ENCODE peak calls at places on chromosomes 6 and 20, in ten cellular contexts. D, O, J, S, R, W, V, E, X and Q are unnamed samples.

GRCh38 chr20:44616604-44616964 is 34.2 kb downstream of the PKIG start:
- DNase-seq in V (peak), X (peak), O (no peak), S (no peak), D (no peak), E (no peak), R (peak), W (peak), J (no peak), Q (peak)

GRCh38 chr6:13485923-13486557 is 1.4 kb downstream of the GFOD1 start:
- DNase-seq in D (peak), X (peak), S (no peak), J (no peak), E (peak), V (peak), O (no peak), W (no peak), R (peak), Q (no peak)

GRCh38 chr6:1494671-1495070 is 105.3 kb downstream of the FOXF2 start:
- DNase-seq in S (no peak), D (no peak), W (no peak), J (no peak), X (no peak), R (no peak), O (no peak), V (no peak), E (no peak), Q (no peak)

GRCh38 chr6:42448906-42449659 is 2.6 kb downstream of the TRERF1 start:
- DNase-seq in D (no peak), W (no peak), V (no peak), O (no peak), X (no peak), R (no peak), S (no peak), J (no peak), E (no peak), Q (no peak)

GRCh38 chr6:132391391-132392291 is 9.6 kb downstream of the MOXD1 start:
- DNase-seq in W (no peak), R (no peak), D (no peak), S (no peak), E (peak), J (no peak), O (no peak), V (no peak), X (no peak), Q (no peak)

GRCh38 chr6:129575378-129576118 is 134.4 kb downstream of the ARHGAP18 start:
- DNase-seq in X (no peak), R (no peak), E (no peak), V (peak), S (no peak), O (peak), W (no peak), D (peak), J (no peak), Q (no peak)

GRCh38 chr6:71250050-71250689 is 38.4 kb upstream of the OGFRL1 start:
- DNase-seq in X (no peak), O (no peak), S (no peak), J (no peak), E (no peak), W (no peak), R (no peak), V (no peak), D (peak), Q (no peak)

GRCh38 chr20:60249436-60249835 is 291.2 kb downstream of the CDH26 start:
- DNase-seq in O (no peak), S (no peak), V (no peak), J (peak), E (no peak), D (no peak), X (no peak), W (no peak), R (no peak), Q (no peak)

GRCh38 chr6:55654445-55654844 is 75.5 kb upstream of the HMGCLL1 start:
- DNase-seq in X (no peak), E (no peak), J (no peak), W (no peak), R (no peak), O (no peak), V (no peak), S (no peak), D (no peak), Q (no peak)

GRCh38 chr6:70886661-70887060 is 70.2 kb downstream of the B3GAT2 start:
- DNase-seq in E (no peak), R (no peak), X (no peak), D (no peak), W (no peak), O (no peak), J (no peak), V (no peak), S (no peak), Q (no peak)

GRCh38 chr6:158536891-158537798 is 22.7 kb upstream of the TMEM181 start:
- DNase-seq in X (peak), J (peak), S (peak), R (no peak), O (peak), W (no peak), D (no peak), E (no peak), V (peak), Q (no peak)

GRCh38 chr6:34239240-34239825 is 2.7 kb downstream of the HMGA1 start:
- DNase-seq in E (peak), X (no peak), D (no peak), R (peak), O (no peak), V (peak), S (no peak), W (no peak), J (no peak), Q (no peak)

DNA sequence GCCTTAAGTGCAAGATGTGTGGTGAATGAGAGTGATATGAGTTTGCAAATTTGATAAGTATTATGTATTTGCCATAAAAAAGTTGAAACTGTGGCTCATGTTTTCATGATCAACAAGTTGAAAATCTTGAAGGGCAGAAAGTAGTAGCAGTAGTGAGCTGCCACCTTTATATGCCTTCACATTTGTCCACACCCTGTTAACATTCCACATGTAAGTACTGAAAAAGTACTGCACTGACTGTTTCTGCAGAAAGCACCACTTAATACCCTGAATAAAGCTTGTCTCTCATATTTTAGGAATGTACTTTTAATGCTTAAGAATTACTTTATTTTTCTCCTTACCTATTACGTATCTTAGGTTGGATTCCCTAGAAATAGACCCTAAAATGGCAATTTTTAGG is 45.9 kb downstream of the FLRT3 start:
- DNase-seq in E (no peak), X (no peak), R (no peak), J (no peak), W (no peak), D (no peak), S (no peak), O (no peak), V (no peak), Q (no peak)
- TF ChIP-seq POLR2A in E (no peak), X (no peak), R (no peak), J (no peak), W (no peak), D (no peak), S (no peak), O (no peak), V (no peak), Q (no peak)

GRCh38 chr6:3281669-3282460 is 23.1 kb downstream of the PSMG4 start:
- DNase-seq in V (no peak), S (no peak), O (no peak), W (no peak), D (peak), R (peak), X (no peak), E (peak), J (no peak), Q (peak)
- TF ChIP-seq POLR2AphosphoS5 in V (no peak), S (peak), O (no peak), W (no peak), D (no peak), R (no peak), X (no peak), E (peak), J (no peak), Q (no peak)

GRCh38 chr6:143549630-143550268 is 38.2 kb upstream of the FUCA2 start:
- DNase-seq in S (no peak), W (no peak), R (no peak), O (no peak), E (no peak), X (no peak), J (no peak), V (no peak), D (no peak), Q (no peak)
- H3K4me3 ChIP-seq in S (no peak), W (no peak), R (no peak), O (no peak), E (no peak), X (no peak), J (no peak), V (no peak), D (no peak), Q (no peak)

GRCh38 chr20:64045346-64046011 is 4.0 kb downstream of the SOX18 start:
- DNase-seq in S (no peak), E (no peak), R (no peak), O (no peak), D (peak), W (no peak), J (no peak), X (peak), V (no peak), Q (no peak)
- TF ChIP-seq POLR2A in S (no peak), E (no peak), R (no peak), O (no peak), D (peak), W (no peak), J (no peak), X (no peak), V (no peak), Q (no peak)

GRCh38 chr6:119158057-119158848 is 79.8 kb upstream of the FAM184A start:
- DNase-seq in W (no peak), D (no peak), E (peak), R (no peak), X (peak), S (no peak), O (no peak), J (no peak), V (no peak), Q (peak)
- TF ChIP-seq POLR2AphosphoS5 in W (no peak), D (no peak), E (peak), R (no peak), X (peak), S (peak), O (no peak), J (peak), V (no peak), Q (no peak)

GRCh38 chr6:26216886-26217713 is 129.9 kb downstream of the HFE start:
- DNase-seq in D (peak), V (peak), J (no peak), S (peak), R (peak), X (peak), E (peak), W (peak), O (no peak), Q (peak)

GRCh38 chr6:26216015-26216885 is 129.0 kb downstream of the HFE start:
- DNase-seq in S (no peak), R (peak), E (peak), O (no peak), D (peak), V (peak), J (no peak), X (no peak), W (peak), Q (no peak)

GRCh38 chr6:26215200-26216014 is 128.2 kb downstream of the HFE start:
- DNase-seq in S (no peak), E (no peak), V (no peak), J (no peak), O (no peak), W (no peak), R (peak), D (peak), X (no peak), Q (no peak)

GRCh38 chr6:26213334-26214075 is 126.3 kb downstream of the HFE start:
- DNase-seq in E (no peak), V (no peak), D (no peak), R (no peak), S (no peak), X (no peak), J (no peak), W (no peak), O (no peak), Q (no peak)

GRCh38 chr6:26214826-26215199 is 127.6 kb downstream of the HFE start:
- DNase-seq in X (no peak), J (no peak), W (no peak), E (no peak), S (no peak), V (no peak), O (no peak), D (no peak), R (peak), Q (no peak)
- H3K4me3 ChIP-seq in X (peak), J (peak), W (no peak), E (no peak), S (peak), V (peak), O (no peak), D (no peak), R (no peak), Q (peak)

DNA sequence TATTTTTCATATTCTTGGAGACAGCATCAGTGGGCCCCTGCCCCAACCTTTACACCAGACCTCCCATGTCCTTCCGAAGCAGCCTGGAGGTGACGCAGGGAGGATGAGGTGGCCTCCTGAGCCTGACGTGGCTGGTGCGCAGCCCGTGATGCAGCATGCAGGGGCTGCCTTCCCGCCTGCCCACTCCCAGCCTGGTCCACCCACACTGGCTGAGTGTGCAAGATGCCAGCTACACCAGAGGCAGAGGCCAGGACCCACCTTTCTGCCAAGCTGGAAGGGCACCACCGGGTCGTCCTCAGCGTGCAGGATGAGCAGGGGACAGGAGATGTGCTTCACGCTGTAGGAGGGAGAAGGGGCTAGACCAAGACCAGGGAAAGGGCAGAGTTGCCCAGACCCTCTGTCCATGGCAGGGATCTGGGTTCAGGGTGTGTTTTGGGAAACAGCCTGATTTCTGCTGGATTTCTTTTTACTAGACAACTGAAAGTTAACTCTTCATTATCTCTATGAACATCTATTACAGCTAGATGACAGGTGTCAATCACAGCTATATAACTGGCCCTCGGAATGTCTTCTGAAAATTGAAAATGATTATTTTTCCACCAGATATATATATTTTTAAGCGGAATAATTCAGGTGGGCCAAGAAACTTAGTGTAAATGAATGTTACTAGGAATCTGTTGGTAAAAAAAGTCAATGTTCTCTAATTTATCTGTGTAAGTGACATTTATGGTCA is 55.6 kb downstream of the PYGB start:
- DNase-seq in D (no peak), J (no peak), X (no peak), W (no peak), R (no peak), O (no peak), V (no peak), S (no peak), E (no peak), Q (no peak)
- TF ChIP-seq POLR2A in D (no peak), J (no peak), X (no peak), W (no peak), R (no peak), O (no peak), V (no peak), S (no peak), E (no peak), Q (no peak)